ENCODE peak calls at places on chromosomes 2 and 18, in six cellular contexts. Y is NCI-H774; P is activated effector memory CD4-positive, alpha-beta T cell treated with Interleukin-2 at 50 U/mL for 16 hours; K is CD8-positive, alpha-beta T cell; C is astrocyte; L is A549. F is an unnamed sample.

GRCh38 chr18:6370886-6371635 is 43.6 kb downstream of the L3MBTL4 start:
- DNase-seq in Y (peak), P (no peak), K (no peak), C (no peak), L (no peak), F (peak)

GRCh38 chr2:133447303-133447702 is 121.0 kb downstream of the NCKAP5 start:
- DNase-seq in Y (no peak), P (no peak), K (no peak), C (no peak), L (no peak), F (no peak)

GRCh38 chr2:18752022-18752493 is 162.7 kb upstream of the NT5C1B start:
- DNase-seq in Y (no peak), P (no peak), K (no peak), C (no peak), L (peak), F (peak)

GRCh38 chr2:15142069-15142689 is 419.0 kb downstream of the NBAS start:
- DNase-seq in Y (peak), P (peak), K (peak), C (no peak), L (no peak), F (peak)

GRCh38 chr2:179701524-179702110 is 159.8 kb downstream of the ZNF385B start:
- DNase-seq in Y (no peak), P (no peak), K (no peak), C (no peak), L (no peak), F (no peak)

GRCh38 chr2:10303634-10304378 is 1.1 kb downstream of the HPCAL1 start:
- DNase-seq in Y (no peak), P (peak), K (peak), C (no peak), L (peak), F (peak)

GRCh38 chr18:61854578-61854977 is 38.2 kb downstream of the RNF152 start:
- DNase-seq in Y (peak), P (no peak), K (no peak), C (peak), L (no peak), F (no peak)

GRCh38 chr2:192814376-192814775 is 619.6 kb upstream of the TMEFF2 start:
- DNase-seq in Y (no peak), P (no peak), K (no peak), C (no peak), L (no peak), F (no peak)

GRCh38 chr2:189685540-189686229 is 11.2 kb downstream of the ANKAR start:
- DNase-seq in Y (no peak), P (no peak), K (no peak), C (peak), L (no peak), F (no peak)

GRCh38 chr2:85178980-85179411 is 45.8 kb downstream of the TCF7L1 start:
- DNase-seq in Y (no peak), P (no peak), K (no peak), C (no peak), L (no peak), F (no peak)

GRCh38 chr2:206915136-206915535 is 24.2 kb upstream of the CPO start:
- DNase-seq in Y (no peak), P (no peak), K (no peak), C (peak), L (peak), F (peak)

GRCh38 chr2:214839464-214839863 is 30.0 kb upstream of the BARD1 start:
- DNase-seq in Y (no peak), P (no peak), K (no peak), C (no peak), L (no peak), F (no peak)

GRCh38 chr2:234829074-234829455 is 122.8 kb upstream of the SH3BP4 start:
- DNase-seq in Y (no peak), P (no peak), K (no peak), C (no peak), L (no peak), F (no peak)

GRCh38 chr18:36402765-36403396 is 105.4 kb downstream of the FHOD3 start:
- DNase-seq in Y (no peak), P (no peak), K (no peak), C (peak), L (no peak), F (no peak)

GRCh38 chr2:227821043-227821942 is 7.7 kb downstream of the CCL20 start:
- DNase-seq in Y (no peak), P (no peak), K (no peak), C (no peak), L (peak), F (peak)

GRCh38 chr2:131431336-131431735 is 44.6 kb upstream of the TUBA3D start:
- DNase-seq in Y (no peak), P (no peak), K (no peak), C (peak), L (no peak), F (no peak)

GRCh38 chr2:214019229-214019972 is 391.5 kb upstream of the VWC2L start:
- DNase-seq in Y (no peak), P (no peak), K (no peak), C (peak), L (peak), F (no peak)

GRCh38 chr2:11393711-11394236 is 49.3 kb upstream of the ROCK2 start:
- DNase-seq in Y (no peak), P (no peak), K (no peak), C (no peak), L (no peak), F (no peak)

GRCh38 chr2:25381502-25381901 is 39.8 kb upstream of the DNMT3A start:
- DNase-seq in Y (no peak), P (no peak), K (no peak), C (no peak), L (no peak), F (no peak)